ENCODE peak calls at places on chromosome 17, in eight cellular contexts. J, O, A, F, E, D, R and T are unnamed samples. For H3K36me3, the result is how much of the 10 kb centered on the place peaks cover.

GRCh38 chr17:1490643-1491405 is 1.7 kb downstream of the MYO1C start:
- DNase-seq in J (peak), O (peak), A (peak), F (peak), E (no peak), D (peak), R (peak), T (peak)

GRCh38 chr17:77436481-77436880 is 295.7 kb downstream of the SEC14L1 start:
- DNase-seq in J (no peak), O (no peak), A (no peak), F (no peak), E (no peak), D (no peak), R (no peak), T (no peak)

GRCh38 chr17:31598921-31599571 is 207.6 kb downstream of the RAB11FIP4 start:
- DNase-seq in J (no peak), O (no peak), A (no peak), F (no peak), E (no peak), D (no peak), R (no peak), T (no peak)

GRCh38 chr17:56678249-56679144 is 85.0 kb downstream of the NOG start:
- DNase-seq in J (no peak), O (no peak), A (no peak), F (peak), E (peak), D (peak), R (no peak), T (no peak)

GRCh38 chr17:47729486-47729885 is 3.5 kb upstream of the TBX21 start:
- DNase-seq in J (no peak), O (no peak), A (no peak), F (no peak), E (no peak), D (no peak), R (no peak), T (no peak)

GRCh38 chr17:63701477-63702222 is 1.7 kb upstream of the LIMD2 start:
- DNase-seq in J (peak), O (no peak), A (peak), F (no peak), E (no peak), D (no peak), R (peak), T (peak)

GRCh38 chr17:50501054-50501453 is 7.2 kb upstream of the MYCBPAP start:
- DNase-seq in J (peak), O (peak), A (no peak), F (peak), E (no peak), D (peak), R (peak), T (no peak)

GRCh38 chr17:79041723-79042420 is 17.9 kb downstream of the C1QTNF1 start:
- DNase-seq in J (no peak), O (no peak), A (no peak), F (no peak), E (no peak), D (no peak), R (no peak), T (no peak)

GRCh38 chr17:1120596-1121441 is 59.0 kb downstream of the ABR start:
- DNase-seq in J (no peak), O (no peak), A (no peak), F (no peak), E (no peak), D (no peak), R (no peak), T (no peak)

GRCh38 chr17:48515925-48516900 is 14.6 kb downstream of the HOXB1 start:
- DNase-seq in J (no peak), O (no peak), A (no peak), F (peak), E (no peak), D (peak), R (no peak), T (no peak)

GRCh38 chr17:38749222-38750043 is 1.3 kb upstream of the PCGF2 start:
- DNase-seq in J (peak), O (peak), A (no peak), F (peak), E (peak), D (peak), R (peak), T (peak)

GRCh38 chr17:6570731-6571465 is 14.5 kb upstream of the PITPNM3 start:
- DNase-seq in J (no peak), O (no peak), A (no peak), F (no peak), E (peak), D (no peak), R (peak), T (no peak)

GRCh38 chr17:78172284-78173024 is 4.1 kb downstream of the SYNGR2 start:
- DNase-seq in J (peak), O (peak), A (no peak), F (no peak), E (no peak), D (no peak), R (peak), T (peak)

GRCh38 chr17:71633391-71633849 is 487.4 kb upstream of the SOX9 start:
- DNase-seq in J (peak), O (peak), A (no peak), F (no peak), E (no peak), D (no peak), R (no peak), T (no peak)

GRCh38 chr17:32496348-32497078 is 9.7 kb downstream of the CDK5R1 start:
- DNase-seq in J (no peak), O (peak), A (no peak), F (no peak), E (no peak), D (no peak), R (no peak), T (no peak)

GRCh38 chr17:72561680-72562079 is 440.9 kb downstream of the SOX9 start:
- DNase-seq in J (no peak), O (no peak), A (no peak), F (no peak), E (no peak), D (no peak), R (no peak), T (no peak)

GRCh38 chr17:67481808-67482207 is 104.7 kb downstream of the PITPNC1 start:
- DNase-seq in J (no peak), O (peak), A (no peak), F (no peak), E (no peak), D (no peak), R (no peak), T (no peak)

GRCh38 chr17:49333806-49334205 is 28.2 kb downstream of the ZNF652 start:
- DNase-seq in J (no peak), O (no peak), A (no peak), F (no peak), E (no peak), D (no peak), R (no peak), T (no peak)

GRCh38 chr17:37507108-37507507 is 17.4 kb downstream of the DUSP14 start:
- DNase-seq in J (no peak), O (no peak), A (no peak), F (no peak), E (no peak), D (no peak), R (no peak), T (no peak)

GRCh38 chr17:75587718-75588545 is at the start of gene MYO15B:
- DNase-seq in J (no peak), O (peak), A (peak), F (peak), E (peak), D (peak), R (peak), T (peak)

DNA sequence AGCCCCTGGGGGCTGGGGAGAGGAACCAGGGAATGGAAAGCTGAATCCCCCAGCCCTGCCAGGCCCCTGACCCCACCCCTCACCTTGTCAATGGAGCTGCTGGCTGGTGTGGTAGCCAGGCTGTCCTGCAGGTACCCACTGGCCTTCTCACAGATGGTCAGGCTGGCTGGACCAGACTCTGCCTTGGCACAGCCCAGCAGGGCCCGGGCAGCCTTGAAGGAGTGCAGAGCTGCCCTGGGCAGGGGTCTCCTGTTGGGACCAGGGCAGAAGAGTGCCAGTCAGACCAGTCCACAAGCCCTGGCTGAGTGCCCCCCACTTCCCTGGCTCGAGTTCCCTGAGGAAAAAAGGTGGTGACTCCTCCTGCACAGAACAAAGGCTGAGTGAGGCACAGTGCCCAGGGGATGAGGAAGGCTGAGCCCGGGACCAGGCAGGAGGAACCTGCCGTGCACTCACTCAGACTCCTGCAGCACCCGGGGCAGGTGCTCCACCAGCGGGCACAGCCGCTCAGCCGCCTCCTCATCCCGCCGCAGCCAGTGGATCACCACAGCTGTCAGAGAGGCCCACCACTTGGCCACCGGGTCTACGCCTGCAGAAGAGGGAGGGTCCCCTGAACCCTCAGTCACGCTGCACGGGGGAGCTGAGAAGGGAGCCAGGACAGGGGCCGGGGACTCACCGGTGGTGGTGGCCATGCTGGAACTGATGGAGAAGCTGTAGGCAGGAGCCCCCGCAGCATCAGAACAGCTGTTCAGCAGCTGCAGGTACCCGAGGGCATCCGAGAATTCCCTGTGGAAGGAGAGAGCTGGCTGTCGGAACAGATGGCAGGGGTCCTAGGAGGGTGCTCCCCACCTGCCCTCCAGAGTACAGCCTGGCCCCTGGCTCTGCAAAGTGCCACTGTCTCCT is 22.4 kb downstream of the SREBF1 start:
- DNase-seq in J (no peak), O (no peak), A (no peak), F (no peak), E (no peak), D (no peak), R (no peak), T (no peak)
- H3K36me3 ChIP-seq in J (under half), O (under half), A (under half), F (under half), E (half or more), D (under half), R (half or more), T (half or more)

DNA sequence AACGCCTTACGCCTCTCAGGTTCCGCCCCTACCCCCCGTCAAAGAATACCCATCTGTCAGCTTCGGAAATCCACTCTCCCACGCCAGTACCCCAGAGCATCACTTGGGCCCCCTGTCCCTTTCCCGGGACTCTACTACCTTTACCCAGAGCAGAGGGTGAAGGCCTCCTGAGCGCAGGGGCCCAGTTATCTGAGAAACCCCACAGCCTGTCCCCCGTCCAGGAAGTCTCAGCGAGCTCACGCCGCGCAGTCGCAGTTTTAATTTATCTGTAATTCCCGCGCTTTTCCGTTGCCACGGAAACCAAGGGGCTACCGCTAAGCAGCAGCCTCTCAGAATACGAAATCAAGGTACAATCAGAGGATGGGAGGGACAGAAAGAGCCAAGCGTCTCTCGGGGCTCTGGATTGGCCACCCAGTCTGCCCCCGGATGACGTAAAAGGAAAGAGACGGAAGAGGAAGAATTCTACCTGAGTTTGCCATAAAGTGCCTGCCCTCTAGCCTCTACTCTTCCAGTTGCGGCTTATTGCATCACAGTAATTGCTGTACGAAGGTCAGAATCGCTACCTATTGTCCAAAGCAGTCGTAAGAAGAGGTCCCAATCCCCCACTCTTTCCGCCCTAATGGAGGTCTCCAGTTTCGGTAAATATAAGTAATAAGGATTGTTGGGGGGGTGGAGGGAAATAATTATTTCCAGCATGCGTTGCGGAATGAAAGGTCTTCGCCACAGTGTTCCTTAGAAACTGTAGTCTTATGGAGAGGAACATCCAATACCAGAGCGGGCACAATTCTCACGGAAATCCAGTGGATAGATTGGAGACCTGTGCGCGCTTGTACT is at the start of gene BRCA1:
- DNase-seq in J (peak), O (peak), A (peak), F (peak), E (peak), D (peak), R (peak), T (peak)
- H3K36me3 ChIP-seq in J (under half), O (under half), A (under half), F (under half), E (under half), D (under half), R (under half), T (under half)

GRCh38 chr17:4072487-4073157 is 70.2 kb downstream of the ZZEF1 start:
- DNase-seq in J (no peak), O (peak), A (no peak), F (no peak), E (no peak), D (no peak), R (no peak), T (no peak)
- H3K36me3 ChIP-seq in J (under half), O (half or more), A (half or more), F (under half), E (under half), D (under half), R (half or more), T (half or more)

GRCh38 chr17:59638553-59638952 is 18.9 kb downstream of the CLTC start:
- DNase-seq in J (no peak), O (no peak), A (no peak), F (no peak), E (no peak), D (no peak), R (no peak), T (no peak)
- H3K36me3 ChIP-seq in J (under half), O (under half), A (under half), F (under half), E (under half), D (under half), R (under half), T (under half)

GRCh38 chr17:34996422-34997029 is 16.2 kb downstream of the LIG3 start:
- DNase-seq in J (no peak), O (no peak), A (no peak), F (no peak), E (no peak), D (no peak), R (no peak), T (no peak)
- H3K36me3 ChIP-seq in J (under half), O (half or more), A (under half), F (under half), E (half or more), D (half or more), R (under half), T (half or more)

DNA sequence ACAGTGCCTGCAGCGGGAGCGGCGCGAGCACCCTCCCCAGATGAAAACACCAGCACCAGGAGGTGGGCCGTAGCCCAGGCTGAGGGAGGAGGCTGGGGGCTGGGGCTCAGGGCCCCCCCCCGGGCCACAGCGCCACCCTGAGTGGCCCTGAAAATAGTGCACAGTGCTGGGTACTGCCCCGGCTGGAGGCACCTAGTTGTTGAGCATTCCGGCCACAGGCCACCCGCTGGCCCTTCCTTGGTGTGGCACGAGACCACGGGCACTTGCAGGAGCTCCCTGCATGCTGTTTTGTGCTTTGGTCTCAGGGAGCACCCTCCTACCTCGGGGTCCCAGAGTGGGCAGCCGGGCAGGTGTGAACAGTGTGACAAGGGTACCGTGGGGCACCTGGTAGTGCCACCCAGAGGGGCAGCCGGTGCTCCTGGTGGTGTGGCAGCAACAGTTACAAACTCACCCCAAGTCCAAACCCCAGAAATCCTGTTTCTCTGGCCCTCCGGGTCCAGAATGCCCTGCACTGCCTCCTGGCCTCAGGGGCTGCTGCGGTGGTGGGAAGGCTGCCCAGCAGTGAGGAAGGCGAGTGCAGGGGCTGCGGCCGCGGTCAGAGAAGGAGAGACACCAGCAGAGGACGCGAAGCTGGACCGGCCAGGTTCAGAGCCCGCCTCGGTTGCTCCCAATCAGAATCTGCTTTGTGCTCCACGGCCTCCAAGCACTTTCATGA is 11.9 kb downstream of the FSCN2 start:
- DNase-seq in J (no peak), O (no peak), A (no peak), F (no peak), E (no peak), D (no peak), R (no peak), T (peak)
- H3K36me3 ChIP-seq in J (under half), O (under half), A (under half), F (under half), E (under half), D (under half), R (under half), T (under half)

DNA sequence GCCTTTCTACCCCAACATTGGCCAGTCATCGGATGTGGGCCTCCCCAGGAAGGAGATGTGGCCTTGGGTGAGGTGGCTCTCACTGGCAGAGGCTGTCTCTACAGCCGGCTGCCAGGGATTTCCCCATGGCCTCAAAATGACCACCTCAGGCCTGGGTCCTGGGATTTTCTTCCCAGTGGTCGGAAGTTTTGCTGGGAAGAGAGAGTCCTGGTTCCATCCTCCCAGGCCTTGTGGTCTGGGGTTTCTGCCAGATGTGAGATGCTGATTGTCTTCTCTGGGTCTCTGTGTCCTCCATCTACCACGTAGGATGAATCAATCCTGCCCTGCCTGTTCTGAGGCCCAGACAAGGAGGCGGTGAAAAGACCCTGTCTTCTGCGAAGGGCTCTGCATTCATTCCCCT is 47.1 kb downstream of the NLRP1 start:
- DNase-seq in J (no peak), O (peak), A (no peak), F (no peak), E (no peak), D (no peak), R (no peak), T (no peak)
- H3K36me3 ChIP-seq in J (under half), O (under half), A (half or more), F (under half), E (under half), D (under half), R (under half), T (under half)